ENCODE peak calls at places on chromosome 12, in six cellular contexts. J is GM12864, V is transverse colon, I is activated B cell treated with CpG ODN at 0.5 μM for 24 hours, E is NB4, Q is HL-60. M is an unnamed sample.

GRCh38 chr12:100141998-100142850 is 450 bp downstream of the BLTP3B start:
- DNase-seq in J (no peak), Q (peak), V (peak), E (peak), I (peak), M (no peak)

GRCh38 chr12:57803317-57803893 is 15.1 kb downstream of the AVIL start:
- DNase-seq in E (peak), I (no peak), V (peak), J (no peak), Q (peak), M (no peak)

GRCh38 chr12:79624378-79624777 is 66.4 kb downstream of the PAWR start:
- DNase-seq in Q (no peak), E (no peak), I (no peak), J (no peak), V (no peak), M (no peak)

GRCh38 chr12:123696209-123696608 is 15.9 kb upstream of the ATP6V0A2 start:
- DNase-seq in E (no peak), V (no peak), I (no peak), J (no peak), Q (no peak), M (no peak)

GRCh38 chr12:102484017-102484731 is 3.8 kb upstream of the IGF1 start:
- DNase-seq in Q (peak), E (peak), V (peak), J (peak), I (peak), M (peak)

GRCh38 chr12:1350055-1350933 is 244.1 kb downstream of the FBXL14 start:
- DNase-seq in J (no peak), I (no peak), V (peak), E (no peak), Q (no peak), M (no peak)

GRCh38 chr12:27975222-27976136 is 2.9 kb upstream of the PTHLH start:
- DNase-seq in V (no peak), E (peak), I (no peak), J (no peak), Q (no peak), M (no peak)

GRCh38 chr12:40104461-40105264 is 1.2 kb downstream of the SLC2A13 start:
- DNase-seq in I (no peak), J (no peak), Q (no peak), V (peak), E (no peak), M (no peak)

GRCh38 chr12:113227686-113228391 is 6.6 kb downstream of the TPCN1 start:
- DNase-seq in E (no peak), V (no peak), Q (no peak), I (no peak), J (no peak), M (no peak)

GRCh38 chr12:100798799-100799198 is 4.2 kb downstream of the ANO4 start:
- DNase-seq in J (no peak), E (no peak), V (no peak), I (no peak), Q (no peak), M (no peak)

GRCh38 chr12:128685903-128686475 is 137.8 kb downstream of the SLC15A4 start:
- DNase-seq in Q (no peak), E (no peak), V (no peak), J (no peak), I (no peak), M (no peak)

GRCh38 chr12:4518106-4518728 is 20.5 kb upstream of the RAD51AP1 start:
- DNase-seq in J (no peak), V (no peak), E (no peak), I (no peak), Q (no peak), M (no peak)

GRCh38 chr12:63206908-63207307 is 55.9 kb upstream of the AVPR1A start:
- DNase-seq in Q (no peak), V (no peak), I (no peak), E (peak), J (no peak), M (no peak)

GRCh38 chr12:55931780-55932545 is 1.0 kb downstream of the DGKA start:
- DNase-seq in E (peak), Q (peak), V (peak), I (peak), J (no peak), M (no peak)

GRCh38 chr12:66903782-66904396 is 225.0 kb upstream of the GRIP1 start:
- DNase-seq in E (no peak), Q (no peak), J (no peak), V (no peak), I (no peak), M (no peak)
- TF ChIP-seq CTCF in E (peak), Q (no peak), J (no peak), V (no peak), I (no peak), M (no peak)

GRCh38 chr12:120228041-120228290 is 27.1 kb upstream of the RPLP0 start:
- DNase-seq in Q (no peak), V (no peak), I (no peak), E (no peak), J (no peak), M (no peak)
- TF ChIP-seq CTCF in Q (no peak), V (no peak), I (no peak), E (no peak), J (no peak), M (no peak)

GRCh38 chr12:51150777-51151176 is 22.2 kb downstream of the TFCP2 start:
- DNase-seq in Q (no peak), J (no peak), E (no peak), V (no peak), I (no peak), M (no peak)
- TF ChIP-seq CTCF in Q (no peak), J (no peak), E (no peak), V (no peak), I (no peak), M (no peak)

GRCh38 chr12:96094201-96094600 is 58.8 kb upstream of the LTA4H start:
- DNase-seq in V (no peak), E (peak), J (no peak), I (no peak), Q (peak), M (no peak)

GRCh38 chr12:96093543-96094196 is 58.3 kb upstream of the LTA4H start:
- DNase-seq in V (no peak), Q (no peak), J (no peak), E (peak), I (no peak), M (no peak)

DNA sequence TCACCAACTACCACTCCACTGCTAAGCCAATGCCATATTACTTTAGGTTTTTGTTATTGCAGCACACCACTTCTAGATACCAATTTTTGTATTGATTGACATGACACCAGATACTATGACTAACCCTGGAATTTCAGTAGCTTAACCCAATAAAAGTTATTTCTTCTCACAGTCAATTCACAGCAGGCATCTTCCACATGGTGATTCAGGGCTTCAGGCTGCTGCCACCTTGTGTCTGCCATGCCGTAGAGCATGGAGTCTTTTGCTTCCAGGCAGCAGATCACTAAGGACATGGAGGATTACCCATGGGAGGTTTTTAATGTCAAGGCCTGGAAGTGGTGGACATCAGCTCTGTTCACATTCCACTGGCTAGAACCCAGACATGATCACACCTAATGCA is 56.4 kb upstream of the LTA4H start:
- DNase-seq in E (peak), Q (no peak), J (no peak), I (no peak), V (no peak), M (no peak)
- TF ChIP-seq CTCF in E (peak), Q (no peak), J (no peak), I (no peak), V (no peak), M (no peak)

DNA sequence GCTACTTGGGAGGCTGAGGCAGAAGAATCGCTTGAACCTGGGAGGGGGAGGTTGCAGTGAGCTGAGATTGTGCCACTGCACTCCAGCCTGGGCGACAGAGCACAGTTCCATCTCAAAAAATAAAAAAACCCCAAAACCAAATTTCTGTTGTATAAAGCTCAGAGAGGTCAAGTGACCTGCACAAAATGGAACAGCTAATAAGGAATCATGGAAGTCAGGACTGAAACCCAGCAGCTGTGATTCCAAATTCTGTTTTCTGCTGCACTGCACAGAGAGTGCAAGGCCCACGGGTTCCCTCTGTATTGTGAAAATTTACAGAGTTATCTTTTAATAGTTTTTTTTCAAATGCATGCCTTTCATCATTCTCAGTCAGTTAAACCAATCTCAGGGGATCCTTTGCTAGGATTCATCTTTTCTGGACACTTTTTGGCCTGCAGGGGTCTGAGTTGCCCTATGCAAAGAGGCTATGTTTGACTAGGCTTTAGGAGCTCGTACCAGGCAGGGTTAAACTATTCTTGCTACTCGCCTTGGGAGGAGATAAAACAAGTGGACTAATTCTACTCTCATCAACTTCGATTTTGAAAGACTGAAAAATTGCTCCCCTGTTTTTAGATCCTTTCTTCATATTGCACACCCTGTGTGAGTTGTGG is 26.1 kb upstream of the AACS start:
- DNase-seq in Q (no peak), I (no peak), J (no peak), V (no peak), E (no peak), M (no peak)
- TF ChIP-seq CTCF in Q (no peak), I (no peak), J (peak), V (no peak), E (peak), M (no peak)

GRCh38 chr12:70617450-70617849 is 19.8 kb downstream of the PTPRB start:
- DNase-seq in I (no peak), J (no peak), E (no peak), Q (no peak), V (no peak), M (no peak)

GRCh38 chr12:70619471-70620152 is 17.6 kb downstream of the PTPRB start:
- DNase-seq in Q (no peak), I (no peak), E (no peak), J (no peak), V (no peak), M (no peak)

GRCh38 chr12:70609739-70610491 is 27.3 kb downstream of the PTPRB start:
- DNase-seq in I (no peak), E (no peak), V (peak), Q (peak), J (no peak), M (no peak)

GRCh38 chr12:70618371-70618770 is 18.9 kb downstream of the PTPRB start:
- DNase-seq in I (no peak), J (no peak), V (no peak), Q (no peak), E (no peak), M (no peak)

DNA sequence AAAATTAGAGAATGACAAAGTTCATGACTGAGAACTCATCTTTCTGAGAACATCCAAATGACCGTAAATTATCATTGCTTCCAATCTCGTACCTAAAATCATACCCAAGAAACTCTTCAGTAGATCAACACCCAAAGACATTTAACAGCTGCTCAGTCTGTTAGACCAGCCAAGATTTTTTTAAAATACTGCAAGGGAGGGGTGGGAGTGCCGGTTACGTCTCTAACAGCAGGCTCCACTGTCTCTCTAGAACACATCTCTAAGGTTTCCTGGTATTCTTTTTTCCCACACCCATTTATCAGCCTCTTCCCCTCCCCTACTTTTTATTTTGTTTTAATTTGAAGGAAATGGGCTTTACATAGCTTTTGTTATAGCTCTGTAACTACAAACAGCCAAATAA is 22.1 kb downstream of the PTPRB start:
- DNase-seq in J (no peak), Q (no peak), V (no peak), E (no peak), I (no peak), M (no peak)
- TF ChIP-seq CTCF in J (no peak), Q (no peak), V (no peak), E (no peak), I (no peak), M (no peak)